ENCODE peak calls at places on chromosomes 12 and 14, in six cellular contexts. D is esophagus squamous epithelium; P is AG04449; I is CD8-positive, alpha-beta memory T cell; K is mammary epithelial cell; J is fibroblast of villous mesenchyme. R is an unnamed sample.

GRCh38 chr12:53051881-53052412 is 2.1 kb downstream of the TNS2 start:
- DNase-seq in D (no peak), P (no peak), I (no peak), K (no peak), J (no peak), R (no peak)

GRCh38 chr14:106210650-106211049 is 684.3 kb downstream of the TMEM121 start:
- DNase-seq in D (no peak), P (no peak), I (no peak), K (no peak), J (no peak), R (no peak)

GRCh38 chr14:50061664-50062437 is 54.5 kb downstream of the VCPKMT start:
- DNase-seq in D (peak; percentile 27), P (no peak), I (peak; percentile 79), K (peak; percentile 50), J (peak; percentile 79), R (no peak)

GRCh38 chr14:68103841-68104240 is 284.3 kb downstream of the RAD51B start:
- DNase-seq in D (no peak), P (no peak), I (no peak), K (no peak), J (peak; percentile 93), R (no peak)

GRCh38 chr12:113884392-113884791 is 81.7 kb downstream of the RBM19 start:
- DNase-seq in D (no peak), P (no peak), I (no peak), K (no peak), J (no peak), R (no peak)

GRCh38 chr12:52800259-52800917 is 4.5 kb upstream of the KRT3 start:
- DNase-seq in D (no peak), P (no peak), I (no peak), K (no peak), J (no peak), R (no peak)

GRCh38 chr12:53564276-53564675 is 57.0 kb upstream of the NPFF start:
- DNase-seq in D (no peak), P (no peak), I (no peak), K (no peak), J (no peak), R (no peak)

GRCh38 chr12:132439333-132439904 is 50.5 kb upstream of the FBRSL1 start:
- DNase-seq in D (no peak), P (no peak), I (no peak), K (no peak), J (no peak), R (no peak)

GRCh38 chr14:75429562-75429961 is 1.7 kb downstream of the JDP2 start:
- DNase-seq in D (no peak), P (no peak), I (no peak), K (no peak), J (no peak), R (no peak)

GRCh38 chr12:132402831-132403416 is 73.5 kb upstream of the GALNT9 start:
- DNase-seq in D (no peak), P (no peak), I (no peak), K (no peak), J (no peak), R (no peak)

GRCh38 chr12:63151061-63151897 is at the start of gene AVPR1A:
- DNase-seq in D (no peak), P (no peak), I (no peak), K (no peak), J (no peak), R (no peak)

GRCh38 chr12:91685917-91686316 is 459.7 kb downstream of the BTG1 start:
- DNase-seq in D (no peak), P (no peak), I (no peak), K (peak; percentile 90), J (peak; percentile 16), R (no peak)

GRCh38 chr14:80202888-80203562 is 8.3 kb downstream of the DIO2 start:
- DNase-seq in D (no peak), P (no peak), I (no peak), K (no peak), J (no peak), R (no peak)

GRCh38 chr12:112170971-112171596 is 45.7 kb downstream of the TRAFD1 start:
- DNase-seq in D (no peak), P (no peak), I (no peak), K (no peak), J (no peak), R (no peak)

GRCh38 chr14:72925815-72926291 is 411 bp upstream of the DCAF4 start:
- DNase-seq in D (no peak), P (no peak), I (no peak), K (no peak), J (no peak), R (no peak)
- H3K4me3 ChIP-seq in D (peak overlapping the region; percentile 71), P (peak overlapping the region; percentile 95), I (peak overlapping the region; percentile 90), K (peak overlapping the region; percentile 45), J (peak overlapping the region; percentile 74), R (peak overlapping the region; percentile 66)

DNA sequence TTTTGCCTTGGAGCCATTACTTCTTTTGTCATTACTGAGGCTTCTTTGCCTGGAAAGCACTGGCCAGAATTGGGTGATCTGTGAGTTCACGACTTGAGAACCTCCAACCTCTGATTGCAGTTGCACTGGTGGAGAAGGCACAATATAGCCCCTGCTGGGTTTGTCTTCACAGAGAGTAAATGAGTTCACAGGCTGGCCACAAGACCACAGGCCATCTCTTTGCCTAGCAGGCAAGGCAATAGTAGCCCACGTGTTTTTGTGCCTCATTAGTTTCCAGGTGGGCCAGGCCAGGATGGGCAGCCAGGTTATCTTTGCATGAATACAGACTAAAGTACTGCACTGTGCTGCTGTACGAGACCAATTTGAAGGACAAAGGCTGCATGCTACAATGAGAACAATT is 468.8 kb downstream of the NRXN3 start:
- DNase-seq in D (no peak), P (no peak), I (no peak), K (no peak), J (no peak), R (no peak)
- H3K4me3 ChIP-seq in D (no peak overlapping the region), P (no peak overlapping the region), I (no peak overlapping the region), K (no peak overlapping the region), J (no peak overlapping the region), R (no peak overlapping the region)

GRCh38 chr14:56244138-56244789 is 126.1 kb downstream of the PELI2 start:
- DNase-seq in D (no peak), P (peak; percentile 68), I (no peak), K (no peak), J (peak; percentile 29), R (peak; percentile 26)
- H3K4me3 ChIP-seq in D (no peak overlapping the region), P (peak overlapping the region; percentile 32), I (no peak overlapping the region), K (no peak overlapping the region), J (no peak overlapping the region), R (no peak overlapping the region)

GRCh38 chr12:42588308-42588836 is 1.2 kb downstream of the PRICKLE1 start:
- DNase-seq in D (no peak), P (no peak), I (no peak), K (peak; percentile 23), J (no peak), R (no peak)
- H3K4me3 ChIP-seq in D (peak overlapping the region; percentile 56), P (peak overlapping the region; percentile 73), I (no peak overlapping the region), K (peak overlapping the region; percentile 97), J (peak overlapping the region; percentile 68), R (peak overlapping the region; percentile 74)

GRCh38 chr12:124516850-124517249 is 50.6 kb downstream of the NCOR2 start:
- DNase-seq in D (no peak), P (no peak), I (no peak), K (no peak), J (no peak), R (no peak)
- H3K4me3 ChIP-seq in D (peak overlapping the region; percentile 57), P (peak overlapping the region; percentile 67), I (no peak overlapping the region), K (peak overlapping the region; percentile 52), J (peak overlapping the region; percentile 63), R (peak overlapping the region; percentile 65)

GRCh38 chr14:39320318-39320717 is 86.6 kb downstream of the MIA2 start:
- DNase-seq in D (no peak), P (no peak), I (no peak), K (no peak), J (no peak), R (no peak)
- H3K4me3 ChIP-seq in D (no peak overlapping the region), P (no peak overlapping the region), I (no peak overlapping the region), K (no peak overlapping the region), J (no peak overlapping the region), R (no peak overlapping the region)

GRCh38 chr12:45204757-45205156 is 11.1 kb upstream of the ANO6 start:
- DNase-seq in D (no peak), P (no peak), I (no peak), K (no peak), J (no peak), R (no peak)

GRCh38 chr12:45203767-45204166 is 12.1 kb upstream of the ANO6 start:
- DNase-seq in D (no peak), P (no peak), I (no peak), K (no peak), J (no peak), R (no peak)

GRCh38 chr12:45205165-45205825 is 10.6 kb upstream of the ANO6 start:
- DNase-seq in D (no peak), P (no peak), I (no peak), K (no peak), J (no peak), R (no peak)

DNA sequence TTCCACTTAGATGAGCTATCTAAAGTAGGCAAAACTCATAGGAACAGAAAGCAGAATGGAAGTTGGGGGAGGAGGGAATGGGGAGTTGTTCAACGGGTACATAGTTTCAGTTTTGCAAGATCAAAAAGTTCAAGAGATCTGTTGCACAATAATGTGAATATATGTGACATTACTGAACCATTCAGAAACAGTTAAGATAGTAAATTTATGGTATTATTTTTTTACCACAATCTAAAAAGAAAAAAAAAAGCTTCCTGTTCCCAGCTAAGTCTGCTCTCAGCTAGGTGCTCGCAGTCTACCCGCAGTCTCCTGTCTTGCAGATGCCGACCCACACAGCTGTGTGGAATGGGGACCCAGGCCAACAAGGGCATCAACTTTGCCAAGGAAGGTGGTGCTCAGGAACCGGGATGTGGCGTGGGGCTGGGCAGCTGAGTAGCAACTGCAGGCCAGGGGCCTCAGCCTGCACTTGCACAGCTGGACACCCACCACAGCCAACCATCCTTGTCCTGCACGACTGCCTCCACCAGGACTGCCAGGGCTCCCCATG is 15.3 kb upstream of the ANO6 start:
- DNase-seq in D (no peak), P (no peak), I (no peak), K (peak; percentile 51), J (peak; percentile 72), R (no peak)
- H3K4me3 ChIP-seq in D (no peak overlapping the region), P (no peak overlapping the region), I (peak overlapping the region; percentile 0), K (no peak overlapping the region), J (peak overlapping the region; percentile 19), R (no peak overlapping the region)

GRCh38 chr12:69024907-69025306 is 91.9 kb upstream of the CPM start:
- DNase-seq in D (no peak), P (no peak), I (no peak), K (peak; percentile 72), J (peak; percentile 36), R (peak; percentile 57)
- H3K4me3 ChIP-seq in D (no peak overlapping the region), P (no peak overlapping the region), I (no peak overlapping the region), K (peak overlapping the region; percentile 29), J (no peak overlapping the region), R (no peak overlapping the region)